ENCODE peak calls at places on chromosomes 2 and 18, in five cellular contexts. V, A, R, U and E are unnamed samples.

GRCh38 chr2:32289165-32290054 is 11.7 kb downstream of the YIPF4 start:
- DNase-seq in A (no peak), R (no peak), V (peak), U (no peak), E (no peak)

GRCh38 chr18:73199151-73199550 is 331.4 kb upstream of the NETO1 start:
- DNase-seq in R (no peak), A (no peak), V (no peak), U (no peak), E (no peak)

GRCh38 chr2:219901155-219901554 is 273.7 kb downstream of the SLC4A3 start:
- DNase-seq in A (no peak), V (no peak), R (no peak), U (peak), E (no peak)

GRCh38 chr2:27884546-27884945 is 5.6 kb downstream of the RBKS start:
- DNase-seq in U (no peak), A (no peak), R (no peak), V (no peak), E (no peak)

GRCh38 chr2:129748653-129749052 is 230.8 kb upstream of the RAB6C start:
- DNase-seq in A (no peak), U (no peak), R (no peak), V (peak), E (no peak)

GRCh38 chr2:142803158-142803557 is 74.3 kb upstream of the KYNU start:
- DNase-seq in U (no peak), V (no peak), A (no peak), R (no peak), E (no peak)

GRCh38 chr2:127096280-127096679 is 10.7 kb downstream of the BIN1 start:
- DNase-seq in V (no peak), A (no peak), U (no peak), R (no peak), E (no peak)

GRCh38 chr2:8332646-8333045 is 349.2 kb upstream of the ID2 start:
- DNase-seq in A (no peak), R (no peak), V (no peak), U (no peak), E (no peak)

GRCh38 chr2:191601060-191601459 is 76.9 kb upstream of the NABP1 start:
- DNase-seq in A (no peak), U (no peak), V (peak), R (no peak), E (no peak)

GRCh38 chr2:164875334-164876205 is 33.9 kb upstream of the COBLL1 start:
- DNase-seq in R (no peak), U (no peak), V (peak), A (no peak), E (no peak)

GRCh38 chr2:202824901-202825300 is 46.7 kb downstream of the ICA1L start:
- DNase-seq in U (no peak), R (no peak), A (no peak), V (no peak), E (no peak)

GRCh38 chr18:29157905-29158304 is 981.0 kb upstream of the CDH2 start:
- DNase-seq in A (no peak), U (no peak), R (no peak), V (no peak), E (no peak)
- H3K4me2 ChIP-seq in A (no peak), U (no peak), R (no peak), V (no peak), E (peak)

DNA sequence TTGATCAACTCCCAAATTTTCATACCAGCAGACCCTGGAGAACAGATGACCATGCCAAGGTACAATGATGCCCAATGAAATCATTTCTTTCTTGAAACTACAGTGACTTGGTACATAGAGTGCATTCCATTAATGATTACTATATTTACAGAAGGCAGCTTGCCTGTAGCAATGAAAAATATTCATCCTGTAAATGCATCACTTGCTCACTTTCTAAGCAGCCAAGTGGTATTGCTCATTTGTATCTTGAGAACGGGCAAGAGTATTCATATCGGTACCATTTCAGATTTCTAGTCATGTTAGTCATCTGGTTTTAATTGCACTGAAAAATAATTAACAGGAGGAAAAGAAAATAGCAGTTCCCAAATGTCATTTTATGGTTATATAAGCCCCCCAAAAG is 59.6 kb downstream of the VIL1 start:
- DNase-seq in R (no peak), U (no peak), A (no peak), V (no peak), E (no peak)
- H2AFZ ChIP-seq in R (no peak), U (no peak), A (no peak), V (no peak), E (no peak)

GRCh38 chr2:128378231-128379020 is 59.8 kb upstream of the HS6ST1 start:
- DNase-seq in R (no peak), A (no peak), U (no peak), V (no peak), E (no peak)
- TF ChIP-seq TAF1 in R (no peak), A (no peak), U (no peak), V (no peak), E (no peak)

GRCh38 chr2:40097691-40098376 is 318.8 kb upstream of the THUMPD2 start:
- DNase-seq in R (no peak), V (no peak), A (no peak), U (no peak), E (no peak)

GRCh38 chr2:40103590-40103989 is 324.5 kb upstream of the THUMPD2 start:
- DNase-seq in R (no peak), U (no peak), V (no peak), A (no peak), E (no peak)

GRCh38 chr2:40103163-40103562 is 324.1 kb upstream of the THUMPD2 start:
- DNase-seq in R (no peak), U (no peak), V (no peak), A (no peak), E (no peak)

GRCh38 chr2:40098786-40099470 is 319.9 kb upstream of the THUMPD2 start:
- DNase-seq in V (no peak), R (no peak), A (no peak), U (no peak), E (no peak)

DNA sequence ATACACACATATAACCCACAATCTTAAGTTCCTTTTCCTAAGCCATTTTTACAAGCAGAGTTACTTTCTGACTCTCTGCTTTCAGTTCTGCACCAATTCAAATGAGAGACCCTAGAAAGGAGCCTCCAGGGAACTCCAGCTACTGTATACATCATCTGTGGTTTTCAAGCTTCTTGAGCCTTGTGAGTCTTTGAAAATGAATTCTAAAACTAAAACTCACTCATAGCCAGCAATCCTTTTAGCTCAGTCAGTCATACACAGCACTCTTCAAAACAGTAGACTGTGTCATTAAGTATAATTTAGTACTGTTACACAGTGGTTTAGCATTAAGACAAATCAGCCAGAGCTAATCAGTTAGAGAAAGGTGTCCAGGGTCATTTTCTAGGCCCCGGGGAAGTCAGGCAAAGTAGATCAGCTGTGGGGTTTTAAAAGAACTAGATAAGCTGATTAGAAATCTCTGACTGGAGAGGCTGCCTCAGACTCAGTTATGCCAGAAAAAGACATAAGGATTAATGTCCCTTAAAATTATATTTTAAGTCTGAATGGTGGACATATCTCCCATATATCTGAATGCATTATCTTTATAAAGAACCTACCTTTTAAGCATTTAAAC is 322.1 kb upstream of the THUMPD2 start:
- DNase-seq in V (no peak), A (no peak), U (no peak), R (no peak), E (no peak)
- H3K4me2 ChIP-seq in V (no peak), A (no peak), U (no peak), R (no peak), E (peak)

GRCh38 chr2:234763051-234763909 is 188.5 kb upstream of the SH3BP4 start:
- DNase-seq in A (no peak), U (no peak), R (no peak), V (peak), E (no peak)
- H2AFZ ChIP-seq in A (no peak), U (no peak), R (no peak), V (peak), E (no peak)

GRCh38 chr2:39311469-39311868 is 67.7 kb upstream of the CDKL4 start:
- DNase-seq in R (no peak), U (no peak), A (no peak), V (no peak), E (no peak)
- TF ChIP-seq TAF1 in R (no peak), U (no peak), A (no peak), V (no peak), E (no peak)

DNA sequence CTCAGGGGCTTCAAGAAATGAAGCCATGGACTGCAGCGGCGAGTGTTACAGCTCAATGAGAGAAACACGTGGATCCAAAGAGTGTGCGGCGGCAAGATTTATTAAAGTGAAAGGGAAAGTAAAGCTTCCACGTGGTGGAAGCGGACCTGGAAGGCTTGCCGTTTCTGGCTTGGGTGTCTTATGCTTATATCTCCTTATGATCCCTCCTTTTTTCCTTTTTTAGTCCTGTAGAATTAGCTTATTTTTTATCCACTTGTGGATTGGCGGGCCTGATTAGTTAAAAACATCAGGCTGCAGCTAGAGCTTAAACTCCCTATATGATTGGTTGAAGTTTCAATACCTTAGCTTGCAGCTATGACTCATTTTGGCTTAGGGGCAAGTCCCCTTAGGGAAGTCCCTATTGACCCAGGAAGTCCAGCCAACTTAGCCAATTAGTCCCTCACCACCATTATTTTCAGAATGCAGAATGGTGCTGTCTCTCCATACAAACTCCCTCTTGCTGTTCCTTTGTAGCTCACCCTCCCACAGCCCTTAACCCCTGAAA is 11.6 kb upstream of the HNMT start:
- DNase-seq in R (no peak), A (no peak), V (no peak), U (peak), E (no peak)
- H3K4me2 ChIP-seq in R (no peak), A (peak), V (no peak), U (no peak), E (no peak)